ENCODE peak calls at places on chromosomes 1 and 21, in four cellular contexts. I is CD8-positive, alpha-beta memory T cell; N is activated naive CD4-positive, alpha-beta T cell treated with anti-CD3 and anti-CD28 coated beads for 36 hours; F is lung microvascular endothelial cell. R is an unnamed sample.

GRCh38 chr21:44932366-44933181 is 7.3 kb upstream of the SLX9 start:
- DNase-seq in N (peak; percentile 77), F (peak; percentile 51), I (peak; percentile 63), R (no peak)

GRCh38 chr1:76053021-76053420 is 21.5 kb upstream of the ST6GALNAC3 start:
- DNase-seq in F (peak; percentile 53), I (no peak), N (peak; percentile 21), R (no peak)

GRCh38 chr21:34890724-34891609 is 158.1 kb downstream of the RUNX1 start:
- DNase-seq in N (peak; percentile 33), F (peak; percentile 20), I (peak; percentile 4), R (no peak)

GRCh38 chr1:173507847-173508209 is 30.7 kb downstream of the PRDX6 start:
- DNase-seq in I (no peak), F (no peak), N (no peak), R (no peak)

GRCh38 chr1:219265026-219265515 is 91.4 kb downstream of the LYPLAL1 start:
- DNase-seq in N (no peak), F (no peak), I (no peak), R (no peak)

GRCh38 chr1:94805912-94806311 is 14.2 kb upstream of the SLC44A3 start:
- DNase-seq in F (peak; percentile 80), N (peak; percentile 66), I (peak; percentile 21), R (peak; percentile 21)

GRCh38 chr1:200473698-200474371 is 64.0 kb upstream of the ZNF281 start:
- DNase-seq in I (no peak), N (peak; percentile 36), F (peak; percentile 61), R (no peak)

GRCh38 chr1:48916121-48917069 is 139.7 kb upstream of the BEND5 start:
- DNase-seq in F (peak; percentile 78), I (no peak), N (no peak), R (peak; percentile 31)

GRCh38 chr1:235597867-235598553 is 51.6 kb downstream of the GNG4 start:
- DNase-seq in F (peak; percentile 49), N (no peak), I (no peak), R (peak; percentile 27)

GRCh38 chr1:76075877-76076276 is 1.3 kb downstream of the ST6GALNAC3 start:
- DNase-seq in N (no peak), F (peak; percentile 88), I (no peak), R (peak; percentile 6)

GRCh38 chr1:110319332-110320167 is 19.6 kb upstream of the RBM15 start:
- DNase-seq in I (no peak), N (no peak), F (no peak), R (no peak)

GRCh38 chr1:159071970-159072582 is 4.5 kb downstream of the AIM2 start:
- DNase-seq in I (peak; percentile 31), F (peak; percentile 84), N (no peak), R (peak; percentile 58)

GRCh38 chr21:39647476-39647875 is 34.7 kb downstream of the B3GALT5 start:
- DNase-seq in N (no peak), I (no peak), F (no peak), R (peak; percentile 77)

GRCh38 chr1:202113690-202114300 is 8.9 kb upstream of the GPR37L1 start:
- DNase-seq in F (no peak), N (no peak), I (no peak), R (peak; percentile 95)

GRCh38 chr1:236471653-236472052 is 52.1 kb upstream of the LGALS8 start:
- DNase-seq in F (no peak), N (no peak), I (no peak), R (no peak)

GRCh38 chr1:109567823-109568222 is 19.4 kb downstream of the GNAI3 start:
- DNase-seq in N (no peak), I (no peak), F (no peak), R (no peak)

R was measured in SW480.